ENCODE peak calls at places on chromosomes 4 and X, in eight cellular contexts. E is right lobe of liver, L is adrenal gland, B is tibial nerve, D is ovary, Y is uterus, T is A549, V is endothelial cell of umbilical vein. R is an unnamed sample.

GRCh38 chr4:169147217-169147616 is 123.5 kb downstream of the SH3RF1 start:
- DNase-seq in Y (no peak), V (peak; percentile 73), D (no peak), E (no peak), B (no peak), T (no peak), L (no peak), R (no peak)

GRCh38 chrX:113950081-113950678 is 633.7 kb upstream of the HTR2C start:
- DNase-seq in V (no peak), E (no peak), Y (no peak), B (no peak), D (no peak), L (no peak), T (no peak), R (no peak)

GRCh38 chrX:24306430-24306829 is 7.4 kb downstream of the SUPT20HL2 start:
- DNase-seq in E (no peak), T (no peak), L (no peak), Y (no peak), B (no peak), D (no peak), V (peak; percentile 1), R (no peak)

GRCh38 chrX:14963447-14964236 is 90.4 kb downstream of the MOSPD2 start:
- DNase-seq in T (peak; percentile 3), L (no peak), B (no peak), V (peak; percentile 29), D (no peak), Y (no peak), E (no peak), R (no peak)

GRCh38 chr4:18138076-18138665 is 116.6 kb upstream of the LCORL start:
- DNase-seq in E (peak; percentile 49), T (no peak), B (no peak), Y (no peak), L (no peak), D (no peak), V (no peak), R (no peak)

GRCh38 chr4:189096108-189096507 is 844.6 kb upstream of the FRG1 start:
- DNase-seq in D (no peak), B (no peak), V (no peak), Y (no peak), T (no peak), L (no peak), E (no peak), R (no peak)

GRCh38 chr4:76640252-76640925 is 205.4 kb downstream of the SHROOM3 start:
- DNase-seq in Y (no peak), V (no peak), D (no peak), T (no peak), L (no peak), E (no peak), B (no peak), R (no peak)

GRCh38 chrX:102067966-102068723 is 57.3 kb upstream of the TCEAL2 start:
- DNase-seq in L (peak; percentile 33), D (no peak), B (no peak), Y (no peak), T (peak; percentile 24), V (peak; percentile 17), E (no peak), R (no peak)

GRCh38 chr4:113952452-113953029 is 26.9 kb downstream of the ARSJ start:
- DNase-seq in Y (no peak), B (no peak), D (no peak), T (peak; percentile 44), V (peak; percentile 78), L (peak; percentile 17), E (no peak), R (no peak)

GRCh38 chr4:137621056-137621455 is 88.8 kb upstream of the PCDH18 start:
- DNase-seq in B (no peak), E (no peak), V (no peak), T (no peak), Y (no peak), D (no peak), L (no peak), R (no peak)

GRCh38 chr4:54061067-54061466 is 3.3 kb downstream of the CHIC2 start:
- DNase-seq in L (no peak), Y (no peak), B (no peak), D (no peak), T (no peak), E (no peak), V (no peak), R (no peak)

GRCh38 chrX:129493643-129494042 is 29.6 kb downstream of the SMARCA1 start:
- DNase-seq in L (no peak), Y (no peak), T (no peak), D (no peak), E (no peak), V (peak; percentile 37), B (no peak), R (no peak)

GRCh38 chrX:20595928-20596550 is 329.3 kb upstream of the RPS6KA3 start:
- DNase-seq in B (no peak), D (no peak), L (no peak), Y (no peak), E (no peak), T (no peak), V (no peak), R (no peak)

GRCh38 chrX:50638123-50638522 is 167.5 kb upstream of the DGKK start:
- DNase-seq in L (peak; percentile 32), B (no peak), V (peak; percentile 50), E (peak; percentile 45), T (no peak), D (no peak), Y (no peak), R (no peak)

GRCh38 chrX:124726313-124726712 is 379.9 kb downstream of the SH2D1A start:
- DNase-seq in D (no peak), E (no peak), L (no peak), Y (no peak), V (no peak), T (no peak), B (no peak), R (no peak)

GRCh38 chr4:121656269-121656641 is 40.5 kb downstream of the ANXA5 start:
- DNase-seq in E (no peak), V (peak; percentile 66), Y (peak; percentile 29), B (peak; percentile 45), L (peak; percentile 77), D (peak; percentile 27), T (peak; percentile 69), R (no peak)

GRCh38 chr4:155578726-155579385 is 87.8 kb upstream of the GUCY1A1 start:
- DNase-seq in E (no peak), L (no peak), V (peak; percentile 75), T (no peak), Y (no peak), D (no peak), B (no peak), R (no peak)

GRCh38 chr4:68873218-68873502 is 57.4 kb downstream of the UGT2B10 start:
- DNase-seq in L (no peak), B (no peak), Y (no peak), D (no peak), T (no peak), V (no peak), E (no peak), R (no peak)

GRCh38 chr4:68872442-68873217 is 56.8 kb downstream of the UGT2B10 start:
- DNase-seq in V (no peak), T (no peak), Y (no peak), E (no peak), B (no peak), D (no peak), L (no peak), R (no peak)

GRCh38 chr4:68878048-68878447 is 62.3 kb downstream of the UGT2B10 start:
- DNase-seq in V (no peak), T (no peak), L (no peak), E (no peak), B (no peak), D (no peak), Y (no peak), R (no peak)

GRCh38 chr4:68874507-68874906 is 58.7 kb downstream of the UGT2B10 start:
- DNase-seq in D (no peak), T (no peak), E (no peak), B (no peak), L (no peak), Y (no peak), V (no peak), R (no peak)

DNA sequence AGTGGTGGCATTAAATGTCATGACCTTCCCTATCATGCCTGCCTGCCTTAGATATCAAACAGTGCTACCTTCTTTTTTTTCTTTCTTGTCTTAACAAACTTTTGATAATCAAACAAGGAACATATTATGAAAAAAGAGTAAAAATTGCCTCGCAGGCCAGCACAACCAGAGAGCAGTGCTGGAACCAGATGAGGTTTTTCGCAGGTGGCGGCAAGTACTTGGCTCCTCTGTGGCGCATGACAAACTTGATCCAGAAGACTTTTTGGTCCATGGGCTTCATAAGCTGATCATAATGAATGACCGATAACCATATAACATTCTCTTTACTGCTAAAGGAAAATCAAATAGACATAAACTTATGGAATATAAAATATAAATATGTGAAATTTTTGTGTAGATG is 61.8 kb downstream of the UGT2B10 start:
- DNase-seq in V (no peak), D (no peak), T (no peak), E (no peak), L (no peak), Y (no peak), B (no peak), R (no peak)
- TF ChIP-seq POLR2A in V (no peak), D (no peak), T (no peak), E (no peak), L (no peak), Y (no peak), B (no peak), R (no peak)

GRCh38 chr4:2848449-2848848 is 4.8 kb downstream of the ADD1 start:
- DNase-seq in D (no peak), B (no peak), V (no peak), T (no peak), L (peak; percentile 56), Y (no peak), E (no peak), R (no peak)
- H3K4me1 ChIP-seq in D (peaks cover 23% of the 10 kb centered on the region), B (peaks cover 62% of the 10 kb centered on the region), V (peaks cover 12% of the 10 kb centered on the region), T (peaks cover 13% of the 10 kb centered on the region), L (peaks cover 39% of the 10 kb centered on the region), Y (peaks cover 9% of the 10 kb centered on the region), E (no peaks in the 10 kb centered on the region), R (peaks cover 75% of the 10 kb centered on the region)

DNA sequence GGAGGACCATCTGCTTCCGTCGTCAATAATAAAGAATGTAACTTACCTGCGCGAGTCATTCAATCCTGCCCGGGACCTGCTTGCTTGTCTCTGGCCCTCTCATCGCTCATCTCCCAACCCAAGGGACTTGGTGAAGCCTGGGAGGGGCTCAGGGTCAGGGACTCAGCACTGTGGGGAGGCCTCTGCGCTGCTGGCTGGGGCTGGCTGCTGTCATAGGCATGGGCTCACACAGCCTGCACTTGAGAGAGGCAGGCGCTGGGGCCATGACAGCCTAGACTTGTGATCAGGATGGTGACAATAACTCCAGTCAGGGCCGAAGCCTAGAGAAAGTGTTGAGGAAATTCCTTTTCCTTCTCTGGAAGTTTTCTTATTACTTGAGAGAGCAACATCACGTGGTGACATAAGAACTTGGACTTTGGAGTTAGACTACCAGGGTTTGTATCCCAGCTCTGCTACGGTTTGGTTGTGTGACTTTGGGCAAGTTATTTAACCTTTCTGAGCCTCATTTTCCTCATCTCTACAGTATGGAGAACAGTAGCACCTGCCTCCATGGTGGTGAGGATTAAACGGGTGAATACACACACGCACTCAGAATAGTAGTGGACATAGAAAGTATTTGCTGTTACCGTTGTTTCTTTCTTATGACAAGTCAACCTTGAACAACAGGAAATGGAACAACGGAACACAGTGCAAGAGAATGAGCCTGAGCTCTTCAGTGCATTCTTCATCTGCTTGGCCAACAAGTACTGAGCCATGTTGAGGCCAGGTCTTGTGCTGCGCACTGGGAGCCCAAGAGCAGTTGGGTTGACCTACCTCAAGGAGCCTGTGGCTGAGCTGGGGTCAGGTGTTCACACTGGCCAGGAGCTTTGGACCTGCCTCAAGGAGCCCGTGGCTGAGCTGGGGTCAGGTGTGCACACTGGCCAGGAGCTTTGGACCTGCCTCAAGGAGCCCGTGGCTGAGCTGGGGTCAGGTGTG is 60.5 kb downstream of the TBC1D14 start:
- DNase-seq in E (peak; percentile 42), B (no peak), D (no peak), T (no peak), V (no peak), Y (no peak), L (no peak), R (no peak)
- H3K27ac ChIP-seq in E (peak overlapping the region; percentile 7), B (no peak overlapping the region), D (no peak overlapping the region), T (no peak overlapping the region), V (no peak overlapping the region), Y (no peak overlapping the region), L (no peak overlapping the region), R (peak overlapping the region; percentile 7)

GRCh38 chr4:49018718-49019295 is 32.7 kb downstream of the CWH43 start:
- DNase-seq in D (no peak), E (no peak), B (no peak), V (no peak), T (no peak), Y (no peak), L (no peak), R (no peak)
- TF ChIP-seq POLR2A in D (no peak), E (no peak), B (no peak), V (no peak), T (no peak), Y (no peak), L (no peak), R (no peak)

R was measured in gastrocnemius medialis.